ENCODE peak calls at places on chromosomes 13 and 19, in six cellular contexts. U is tibial artery, P is fibroblast of lung, W is mammary epithelial cell, B is lung, Z is neural progenitor cell. S is an unnamed sample.

GRCh38 chr19:35533822-35534521 is 716 bp downstream of the GAPDHS start:
- DNase-seq in U (no peak), P (peak; percentile 26), W (no peak), B (no peak), Z (peak; percentile 58), S (no peak)

GRCh38 chr19:17560205-17560595 is 4.8 kb downstream of the COLGALT1 start:
- DNase-seq in U (no peak), P (peak; percentile 92), W (no peak), B (peak; percentile 50), Z (no peak), S (no peak)

GRCh38 chr19:35468637-35469036 is 20.6 kb downstream of the FFAR2 start:
- DNase-seq in U (no peak), P (no peak), W (peak; percentile 24), B (peak; percentile 59), Z (peak; percentile 59), S (peak; percentile 54)

GRCh38 chr13:41311607-41312500 is 787 bp downstream of the NAA16 start:
- DNase-seq in U (peak; percentile 28), P (peak; percentile 41), W (peak; percentile 41), B (peak; percentile 38), Z (peak; percentile 62), S (no peak)

GRCh38 chr13:20175907-20176652 is 15.2 kb upstream of the GJA3 start:
- DNase-seq in U (no peak), P (no peak), W (no peak), B (no peak), Z (no peak), S (no peak)

GRCh38 chr19:1004803-1005664 is 4.8 kb downstream of the GRIN3B start:
- DNase-seq in U (no peak), P (no peak), W (no peak), B (no peak), Z (no peak), S (no peak)

GRCh38 chr19:33344611-33345010 is 28.9 kb upstream of the CEBPG start:
- DNase-seq in U (no peak), P (no peak), W (no peak), B (no peak), Z (no peak), S (no peak)

GRCh38 chr19:29842471-29843179 is 30.8 kb downstream of the CCNE1 start:
- DNase-seq in U (no peak), P (no peak), W (no peak), B (no peak), Z (no peak), S (no peak)

GRCh38 chr13:47170971-47171370 is 274.1 kb upstream of the HTR2A start:
- DNase-seq in U (no peak), P (no peak), W (no peak), B (no peak), Z (no peak), S (no peak)

GRCh38 chr19:41552558-41552957 is 23.4 kb upstream of the CEACAM21 start:
- DNase-seq in U (no peak), P (no peak), W (no peak), B (no peak), Z (no peak), S (no peak)

GRCh38 chr19:10603084-10603872 is 16.2 kb upstream of the AP1M2 start:
- DNase-seq in U (peak; percentile 55), P (no peak), W (no peak), B (no peak), Z (peak; percentile 54), S (no peak)

GRCh38 chr13:98349731-98350305 is 172.7 kb upstream of the RNF113B start:
- DNase-seq in U (no peak), P (no peak), W (no peak), B (no peak), Z (peak; percentile 74), S (no peak)

GRCh38 chr19:38285567-38285966 is 18.5 kb upstream of the C19orf33 start:
- DNase-seq in U (no peak), P (no peak), W (no peak), B (no peak), Z (no peak), S (no peak)

GRCh38 chr19:45781282-45782161 is 768 bp downstream of the DMPK start:
- DNase-seq in U (no peak), P (no peak), W (peak; percentile 66), B (no peak), Z (no peak), S (no peak)

GRCh38 chr13:48412100-48412556 is 785 bp downstream of the LPAR6 start:
- DNase-seq in U (no peak), P (peak; percentile 36), W (peak; percentile 25), B (no peak), Z (no peak), S (no peak)

GRCh38 chr19:30710721-30711120 is 338.5 kb downstream of the ZNF536 start:
- DNase-seq in U (no peak), P (no peak), W (no peak), B (no peak), Z (no peak), S (no peak)

GRCh38 chr13:41457589-41458186 is 338 bp downstream of the RGCC start:
- DNase-seq in U (no peak), P (no peak), W (no peak), B (peak; percentile 33), Z (no peak), S (no peak)

GRCh38 chr19:56884481-56884880 is 44.0 kb upstream of the PEG3 start:
- DNase-seq in U (no peak), P (no peak), W (no peak), B (no peak), Z (no peak), S (no peak)

GRCh38 chr13:99758465-99759162 is 213.0 kb downstream of the ZIC5 start:
- DNase-seq in U (no peak), P (no peak), W (no peak), B (no peak), Z (no peak), S (no peak)

GRCh38 chr13:83613524-83613923 is 268.8 kb downstream of the SLITRK1 start:
- DNase-seq in U (no peak), P (no peak), W (no peak), B (no peak), Z (no peak), S (no peak)

GRCh38 chr19:53768401-53768800 is 55.7 kb downstream of the NLRP12 start:
- DNase-seq in U (no peak), P (no peak), W (no peak), B (no peak), Z (no peak), S (no peak)

GRCh38 chr13:106527806-106528205 is 7.7 kb downstream of the EFNB2 start:
- DNase-seq in U (no peak), P (no peak), W (no peak), B (no peak), Z (no peak), S (no peak)

DNA sequence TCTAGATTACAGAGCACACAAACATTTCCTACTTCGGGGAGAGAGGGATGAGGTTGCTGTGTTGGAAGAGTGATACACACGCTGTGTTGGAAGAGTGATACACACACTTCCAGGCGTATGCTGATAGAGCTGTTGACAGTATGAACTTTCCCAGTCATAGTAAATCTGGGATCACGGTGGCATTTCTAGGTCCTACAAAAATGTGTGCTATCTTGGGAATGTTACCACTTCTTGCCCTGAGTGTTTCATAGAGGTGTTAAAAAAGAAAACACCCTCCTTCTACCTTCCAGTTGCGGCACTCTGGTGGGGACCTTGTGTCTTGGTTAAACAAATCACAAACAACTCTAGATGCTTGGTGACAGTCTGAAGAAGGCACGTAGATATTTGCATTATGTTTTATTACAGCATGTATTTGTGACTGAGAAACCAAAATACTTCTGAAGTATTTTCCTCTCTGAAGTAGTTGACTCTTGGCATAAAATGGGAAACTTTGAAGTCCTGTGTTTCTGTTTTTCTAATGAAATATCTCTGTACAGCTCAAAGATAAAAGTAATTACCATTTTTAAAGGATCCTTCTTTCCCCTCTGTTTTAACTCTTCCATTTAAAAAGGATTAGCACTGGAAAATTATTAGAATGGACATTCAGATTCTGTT is 52.5 kb downstream of the ARHGAP35 start:
- DNase-seq in U (no peak), P (no peak), W (no peak), B (no peak), Z (no peak), S (no peak)
- H3K4me1 ChIP-seq in U (peaks cover 78% of the 10 kb centered on the region), P (peaks cover 17% of the 10 kb centered on the region), W (peaks cover 4% of the 10 kb centered on the region), B (peaks cover 38% of the 10 kb centered on the region), Z (peaks cover 5% of the 10 kb centered on the region), S (peaks cover 56% of the 10 kb centered on the region)

GRCh38 chr13:114121496-114122466 is 10.6 kb downstream of the RASA3 start:
- DNase-seq in U (no peak), P (no peak), W (no peak), B (no peak), Z (peak; percentile 71), S (no peak)
- H3K4me1 ChIP-seq in U (peaks cover 35% of the 10 kb centered on the region), P (peaks cover 39% of the 10 kb centered on the region), W (peaks cover 7% of the 10 kb centered on the region), B (no peaks in the 10 kb centered on the region), Z (peaks cover 25% of the 10 kb centered on the region), S (peaks cover 54% of the 10 kb centered on the region)

DNA sequence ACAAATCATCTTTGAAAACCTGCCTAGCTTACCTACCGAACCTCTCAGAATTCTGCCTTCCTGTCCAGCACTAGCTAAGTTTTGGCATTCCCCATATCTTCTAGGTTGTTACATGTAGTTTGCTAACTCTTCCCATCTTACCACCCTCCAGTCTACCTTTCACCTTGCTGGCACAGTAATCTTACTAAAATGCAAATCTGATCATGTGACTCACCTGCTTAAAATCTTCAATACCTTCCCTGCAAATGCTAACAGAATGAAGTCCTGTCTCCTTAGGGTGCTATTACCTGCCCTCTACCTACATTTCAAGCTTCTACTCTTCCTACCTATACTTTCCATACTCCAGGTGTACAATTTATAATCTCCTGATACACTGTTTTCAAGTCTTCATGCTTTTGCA is 30.4 kb downstream of the INTS6 start:
- DNase-seq in U (no peak), P (no peak), W (no peak), B (no peak), Z (no peak), S (no peak)
- H3K4me1 ChIP-seq in U (peaks cover 37% of the 10 kb centered on the region), P (no peaks in the 10 kb centered on the region), W (no peaks in the 10 kb centered on the region), B (peaks cover 30% of the 10 kb centered on the region), Z (peaks cover 56% of the 10 kb centered on the region), S (no peaks in the 10 kb centered on the region)

GRCh38 chr13:59354665-59355064 is 809.1 kb downstream of the DIAPH3 start:
- DNase-seq in U (no peak), P (no peak), W (no peak), B (no peak), Z (no peak), S (no peak)

GRCh38 chr13:59356607-59357006 is 807.1 kb downstream of the DIAPH3 start:
- DNase-seq in U (peak; percentile 33), P (peak; percentile 55), W (no peak), B (peak; percentile 38), Z (no peak), S (no peak)

GRCh38 chr13:59358014-59358413 is 805.7 kb downstream of the DIAPH3 start:
- DNase-seq in U (no peak), P (peak; percentile 35), W (no peak), B (no peak), Z (no peak), S (no peak)

GRCh38 chr13:59346861-59347470 is 816.8 kb downstream of the DIAPH3 start:
- DNase-seq in U (no peak), P (no peak), W (no peak), B (no peak), Z (no peak), S (no peak)

DNA sequence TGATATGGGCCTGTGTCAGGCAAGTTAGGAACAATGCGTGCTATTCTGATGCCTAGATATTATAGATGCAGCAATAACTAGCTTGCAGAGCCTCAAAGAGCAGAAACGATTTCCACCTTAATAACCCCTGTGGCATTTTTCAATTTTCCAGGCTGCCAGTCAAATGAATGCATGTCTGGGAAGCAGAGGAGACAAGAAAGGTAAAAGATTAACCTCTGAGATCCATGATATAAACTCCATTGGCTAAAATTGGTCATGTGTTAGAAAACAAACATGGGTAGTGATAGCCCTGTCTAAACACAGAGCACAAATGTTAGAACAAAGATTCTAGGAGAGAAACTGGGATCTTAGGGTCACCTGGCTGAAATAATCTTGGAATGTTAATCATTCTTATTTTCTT is 811.1 kb downstream of the DIAPH3 start:
- DNase-seq in U (no peak), P (no peak), W (no peak), B (no peak), Z (no peak), S (no peak)
- H3K4me1 ChIP-seq in U (no peaks in the 10 kb centered on the region), P (no peaks in the 10 kb centered on the region), W (no peaks in the 10 kb centered on the region), B (peaks cover 3% of the 10 kb centered on the region), Z (peaks cover 17% of the 10 kb centered on the region), S (no peaks in the 10 kb centered on the region)